ENCODE peak calls at places on chromosomes 11 and 22, in four cellular contexts. F is AG04450, R is adrenal gland, H is GM23338. P is an unnamed sample.
A peak's percentile ranks its signal among the peaks of the same experiment; 100 is the strongest.

GRCh38 chr11:14971865-14972580 is at the start of gene CALCA:
- DNase-seq in F (no peak), R (no peak), H (peak; percentile 61), P (peak; percentile 33)

GRCh38 chr11:19220903-19221682 is 19.3 kb upstream of the CSRP3 start:
- DNase-seq in H (no peak), F (no peak), R (no peak), P (no peak)

GRCh38 chr11:88886796-88887195 is 179.0 kb downstream of the GRM5 start:
- DNase-seq in R (no peak), F (peak; percentile 10), H (peak; percentile 84), P (peak; percentile 42)

GRCh38 chr11:68333176-68333575 is 20.8 kb downstream of the LRP5 start:
- DNase-seq in R (no peak), F (no peak), H (no peak), P (no peak)

GRCh38 chr22:22752556-22753477 is 108.4 kb downstream of the GGTLC2 start:
- DNase-seq in F (peak; percentile 6), R (peak; percentile 67), H (no peak), P (no peak)

GRCh38 chr11:112392860-112393259 is 132.2 kb upstream of the PLET1 start:
- DNase-seq in R (no peak), F (no peak), H (no peak), P (no peak)

GRCh38 chr11:31106326-31106725 is 263.2 kb downstream of the DCDC1 start:
- DNase-seq in F (no peak), R (no peak), H (no peak), P (no peak)

GRCh38 chr11:125564357-125564756 is 4.9 kb upstream of the EI24 start:
- DNase-seq in H (no peak), F (no peak), R (no peak), P (no peak)

GRCh38 chr11:69335010-69335409 is 41.1 kb downstream of the MYEOV start:
- DNase-seq in F (no peak), H (no peak), R (no peak), P (no peak)

GRCh38 chr11:86743223-86744118 is 56.9 kb upstream of the PRSS23 start:
- DNase-seq in R (peak; percentile 91), F (peak; percentile 91), H (no peak), P (no peak)

GRCh38 chr22:27113211-27114030 is 456.0 kb downstream of the MIAT start:
- DNase-seq in R (peak; percentile 85), F (no peak), H (no peak), P (no peak)

GRCh38 chr11:5891216-5891800 is 1.7 kb upstream of the OR52E5 start:
- DNase-seq in F (no peak), H (peak; percentile 36), R (no peak), P (no peak)
- TF ChIP-seq CTCF in F (peak; percentile 52), H (peak; percentile 53), R (no peak), P (peak; percentile 56)

GRCh38 chr11:79768343-79768742 is 327.5 kb upstream of the TENM4 start:
- DNase-seq in H (no peak), F (no peak), R (no peak), P (no peak)
- TF ChIP-seq CTCF in H (no peak), F (no peak), R (no peak), P (no peak)

GRCh38 chr22:48520888-48521600 is 1306.6 kb downstream of the BRD1 start:
- DNase-seq in H (no peak), R (no peak), F (no peak), P (no peak)
- TF ChIP-seq CTCF in H (no peak), R (no peak), F (no peak), P (no peak)

GRCh38 chr22:30602049-30602448 is 4.9 kb upstream of the TCN2 start:
- DNase-seq in H (peak; percentile 78), R (no peak), F (no peak), P (no peak)
- TF ChIP-seq CTCF in H (peak; percentile 61), R (no peak), F (peak; percentile 55), P (peak; percentile 12)

GRCh38 chr22:43110444-43110926 is at the start of gene BIK:
- DNase-seq in R (peak; percentile 73), H (peak; percentile 92), F (no peak), P (peak; percentile 62)
- TF ChIP-seq CTCF in R (peak; percentile 17), H (no peak), F (peak; percentile 37), P (no peak)

GRCh38 chr11:32168924-32169323 is 78.0 kb downstream of the RCN1 start:
- DNase-seq in R (no peak), F (no peak), H (no peak), P (no peak)

GRCh38 chr11:32172771-32173170 is 81.9 kb downstream of the RCN1 start:
- DNase-seq in F (no peak), R (no peak), H (peak; percentile 42), P (peak; percentile 14)

GRCh38 chr11:32176223-32176811 is 85.4 kb downstream of the RCN1 start:
- DNase-seq in R (peak; percentile 66), F (peak; percentile 48), H (peak; percentile 88), P (peak; percentile 85)

GRCh38 chr11:32173977-32174376 is 83.1 kb downstream of the RCN1 start:
- DNase-seq in H (no peak), F (no peak), R (no peak), P (no peak)

GRCh38 chr11:32173435-32173834 is 82.6 kb downstream of the RCN1 start:
- DNase-seq in F (peak; percentile 39), H (peak; percentile 88), R (peak; percentile 29), P (peak; percentile 67)
- TF ChIP-seq CTCF in F (peak; percentile 82), H (peak; percentile 63), R (peak; percentile 63), P (peak; percentile 57)

GRCh38 chr11:26949846-26950245 is 44.1 kb upstream of the FIBIN start:
- DNase-seq in F (no peak), H (no peak), R (no peak), P (no peak)

GRCh38 chr11:26947379-26947844 is 46.5 kb upstream of the FIBIN start:
- DNase-seq in F (peak; percentile 99), H (no peak), R (peak; percentile 42), P (no peak)

GRCh38 chr11:26950260-26950719 is 43.6 kb upstream of the FIBIN start:
- DNase-seq in F (peak; percentile 85), H (no peak), R (no peak), P (no peak)

GRCh38 chr11:26947904-26948639 is 45.8 kb upstream of the FIBIN start:
- DNase-seq in R (no peak), H (no peak), F (no peak), P (no peak)

GRCh38 chr11:26948881-26949280 is 45.0 kb upstream of the FIBIN start:
- DNase-seq in R (no peak), F (no peak), H (no peak), P (no peak)
- TF ChIP-seq CTCF in R (no peak), F (no peak), H (no peak), P (no peak)

GRCh38 chr11:1567721-1568100 is 4.4 kb downstream of the DUSP8 start:
- DNase-seq in H (no peak), R (no peak), F (no peak), P (no peak)

GRCh38 chr11:1567052-1567720 is 4.9 kb downstream of the DUSP8 start:
- DNase-seq in R (no peak), H (no peak), F (no peak), P (no peak)

GRCh38 chr11:1565173-1565903 is 6.7 kb downstream of the DUSP8 start:
- DNase-seq in F (no peak), H (no peak), R (no peak), P (no peak)

GRCh38 chr11:1565904-1566247 is 6.2 kb downstream of the DUSP8 start:
- DNase-seq in H (no peak), R (no peak), F (no peak), P (no peak)

GRCh38 chr11:1566381-1567051 is 5.6 kb downstream of the DUSP8 start:
- DNase-seq in F (no peak), H (no peak), R (no peak), P (no peak)
- TF ChIP-seq CTCF in F (no peak), H (peak; percentile 45), R (no peak), P (no peak)

GRCh38 chr11:82174610-82175009 is 559.1 kb downstream of the FAM181B start:
- DNase-seq in R (no peak), H (peak; percentile 73), F (no peak), P (no peak)
- TF ChIP-seq CTCF in R (peak; percentile 15), H (peak; percentile 74), F (peak; percentile 17), P (peak; percentile 53)

GRCh38 chr11:102664001-102664752 is 39.0 kb upstream of the MMP20 start:
- DNase-seq in R (no peak), H (peak; percentile 45), F (no peak), P (no peak)
- TF ChIP-seq CTCF in R (no peak), H (peak; percentile 63), F (peak; percentile 36), P (no peak)

P was measured in nephron progenitor cell.